ENCODE peak calls at places on chromosomes 12 and 14, in eight cellular contexts. S is cardiac fibroblast, N is mammary epithelial cell, K is pancreas, E is RWPE1, F is glutamatergic neuron, P is fibroblast of mammary gland, U is fibroblast of lung. W is an unnamed sample.

GRCh38 chr12:47725893-47726292 is 603 bp upstream of the ENDOU start:
- DNase-seq in E (peak), K (no peak), F (no peak), U (peak), N (no peak), S (peak), P (peak), W (no peak)

GRCh38 chr14:93941293-93941910 is 14.3 kb downstream of the FAM181A start:
- DNase-seq in S (peak), U (peak), N (peak), K (peak), E (peak), P (peak), F (peak), W (no peak)

GRCh38 chr14:68167019-68167716 is 347.6 kb downstream of the RAD51B start:
- DNase-seq in F (no peak), E (no peak), P (no peak), S (no peak), K (no peak), N (no peak), U (no peak), W (no peak)

GRCh38 chr12:42981379-42981778 is 391.8 kb upstream of the PRICKLE1 start:
- DNase-seq in E (no peak), P (peak), S (peak), K (no peak), F (no peak), U (peak), N (no peak), W (no peak)

GRCh38 chr14:33646692-33647260 is 304.1 kb downstream of the EGLN3 start:
- DNase-seq in K (no peak), F (no peak), U (peak), P (peak), E (peak), S (peak), N (peak), W (no peak)

GRCh38 chr14:63563370-63564026 is 20.3 kb upstream of the PPP2R5E start:
- DNase-seq in E (peak), U (no peak), N (peak), P (no peak), K (no peak), F (no peak), S (peak), W (no peak)

GRCh38 chr12:86698581-86698980 is 442.4 kb upstream of the MGAT4C start:
- DNase-seq in U (peak), K (no peak), S (peak), F (no peak), E (no peak), P (peak), N (no peak), W (no peak)

GRCh38 chr14:96410119-96410518 is 18.2 kb downstream of the AK7 start:
- DNase-seq in U (no peak), N (no peak), E (no peak), P (no peak), F (no peak), S (no peak), K (no peak), W (no peak)

GRCh38 chr14:94227029-94227428 is 52.9 kb downstream of the PPP4R4 start:
- DNase-seq in E (no peak), P (peak), N (peak), F (no peak), S (peak), K (no peak), U (no peak), W (no peak)

GRCh38 chr14:72000907-72001306 is 68.7 kb downstream of the RGS6 start:
- DNase-seq in P (no peak), K (no peak), N (no peak), U (no peak), S (no peak), F (no peak), E (no peak), W (no peak)

GRCh38 chr14:49907186-49907585 is 14.3 kb downstream of the ARF6 start:
- DNase-seq in N (peak), U (no peak), E (no peak), F (no peak), K (no peak), P (no peak), S (no peak), W (no peak)

GRCh38 chr12:41225179-41225578 is 37.1 kb downstream of the PDZRN4 start:
- DNase-seq in F (no peak), N (no peak), U (no peak), P (no peak), S (no peak), K (no peak), E (no peak), W (no peak)

GRCh38 chr14:76333664-76334063 is 42.3 kb upstream of the ESRRB start:
- DNase-seq in S (no peak), F (no peak), K (no peak), E (no peak), U (no peak), N (no peak), P (no peak), W (no peak)

GRCh38 chr12:50127546-50127945 is 15.5 kb downstream of the COX14 start:
- DNase-seq in F (no peak), S (no peak), P (no peak), E (no peak), U (no peak), K (no peak), N (peak), W (no peak)

GRCh38 chr14:88232783-88233182 is 90.3 kb downstream of the KCNK10 start:
- DNase-seq in S (no peak), E (no peak), U (no peak), F (no peak), K (no peak), P (no peak), N (no peak), W (no peak)

GRCh38 chr12:68411371-68411770 is 79.2 kb upstream of the MDM1 start:
- DNase-seq in N (no peak), E (no peak), S (no peak), P (no peak), K (no peak), U (no peak), F (no peak), W (no peak)

GRCh38 chr12:56337753-56338221 is 897 bp upstream of the IL23A start:
- DNase-seq in K (no peak), F (no peak), E (no peak), P (no peak), S (peak), U (no peak), N (no peak), W (no peak)

GRCh38 chr12:100900808-100901207 is 106.2 kb downstream of the ANO4 start:
- DNase-seq in S (no peak), F (no peak), K (no peak), N (no peak), E (no peak), U (no peak), P (no peak), W (no peak)

GRCh38 chr12:76552343-76552938 is 7.1 kb downstream of the OSBPL8 start:
- DNase-seq in N (no peak), K (no peak), E (no peak), S (peak), F (no peak), P (peak), U (no peak), W (no peak)

GRCh38 chr14:55832122-55832911 is 252.3 kb downstream of the KTN1 start:
- DNase-seq in S (peak), P (no peak), U (no peak), E (peak), K (peak), F (no peak), N (peak), W (no peak)

GRCh38 chr12:116508145-116509121 is 50.7 kb upstream of the MAP1LC3B2 start:
- DNase-seq in K (no peak), F (peak), N (no peak), E (no peak), P (peak), U (peak), S (no peak), W (no peak)

GRCh38 chr12:108640802-108641445 is 7.2 kb upstream of the SELPLG start:
- DNase-seq in F (no peak), E (no peak), U (no peak), K (no peak), N (peak), S (peak), P (peak), W (no peak)

GRCh38 chr12:121128908-121129704 is 3.6 kb upstream of the P2RX7 start:
- DNase-seq in P (peak), F (no peak), S (peak), N (no peak), K (peak), U (peak), E (no peak), W (peak)

GRCh38 chr12:130345292-130345691 is 7.6 kb downstream of the PIWIL1 start:
- DNase-seq in N (no peak), F (no peak), P (no peak), U (no peak), E (no peak), S (no peak), K (no peak), W (no peak)
- TF ChIP-seq CTCF in N (no peak), F (no peak), P (no peak), U (no peak), E (no peak), S (no peak), K (no peak), W (no peak)

DNA sequence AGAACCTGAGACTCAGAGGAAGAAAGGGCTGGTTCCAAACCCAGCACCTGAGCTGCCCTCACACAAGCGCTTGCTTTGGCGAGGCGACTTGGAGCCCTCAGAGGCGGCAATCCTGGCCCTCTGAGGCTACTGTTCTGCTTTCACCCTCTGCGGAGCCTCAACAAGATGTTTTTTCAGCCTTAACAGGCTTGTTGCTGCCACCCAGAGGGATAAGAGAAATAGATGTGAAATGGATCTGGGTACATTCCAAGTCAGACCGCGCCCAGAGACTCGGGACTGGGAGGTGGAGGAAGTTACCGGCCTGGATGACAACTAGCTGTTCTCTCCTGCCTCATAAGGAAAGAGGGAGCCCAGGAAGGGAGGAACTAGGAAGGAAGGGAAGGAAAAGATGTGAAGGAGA is 89.6 kb downstream of the TTC7B start:
- DNase-seq in K (no peak), U (peak), E (peak), F (no peak), S (peak), N (peak), P (peak), W (no peak)
- TF ChIP-seq CTCF in K (no peak), U (no peak), E (no peak), F (no peak), S (no peak), N (no peak), P (peak), W (no peak)

GRCh38 chr14:26191123-26191522 is 406.7 kb downstream of the NOVA1 start:
- DNase-seq in K (no peak), P (peak), U (peak), F (no peak), S (peak), E (no peak), N (no peak), W (no peak)
- TF ChIP-seq CTCF in K (no peak), P (peak), U (peak), F (no peak), S (no peak), E (no peak), N (no peak), W (no peak)

DNA sequence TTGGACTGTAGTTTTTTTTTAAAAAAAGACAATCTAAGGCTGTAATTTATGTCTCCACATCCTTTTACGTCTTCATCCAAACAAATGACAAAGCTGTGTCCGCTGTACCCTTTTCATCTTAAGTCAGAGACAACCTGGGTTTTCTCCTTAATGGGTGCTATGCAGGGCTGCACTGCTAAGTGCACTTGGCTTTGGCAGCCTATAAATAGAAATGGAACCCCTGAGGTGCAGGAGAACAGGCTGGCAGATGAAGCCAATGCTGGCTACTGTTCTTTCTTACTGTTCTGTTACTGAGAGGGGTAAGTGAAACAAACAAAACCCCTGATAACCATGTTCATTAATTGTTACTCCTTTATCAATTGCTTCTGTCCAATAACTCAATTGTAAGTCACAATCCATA is 47.1 kb upstream of the KICS2 start:
- DNase-seq in S (no peak), F (no peak), K (no peak), U (no peak), P (no peak), E (no peak), N (no peak), W (no peak)
- TF ChIP-seq CTCF in S (no peak), F (no peak), K (no peak), U (no peak), P (no peak), E (no peak), N (no peak), W (no peak)

DNA sequence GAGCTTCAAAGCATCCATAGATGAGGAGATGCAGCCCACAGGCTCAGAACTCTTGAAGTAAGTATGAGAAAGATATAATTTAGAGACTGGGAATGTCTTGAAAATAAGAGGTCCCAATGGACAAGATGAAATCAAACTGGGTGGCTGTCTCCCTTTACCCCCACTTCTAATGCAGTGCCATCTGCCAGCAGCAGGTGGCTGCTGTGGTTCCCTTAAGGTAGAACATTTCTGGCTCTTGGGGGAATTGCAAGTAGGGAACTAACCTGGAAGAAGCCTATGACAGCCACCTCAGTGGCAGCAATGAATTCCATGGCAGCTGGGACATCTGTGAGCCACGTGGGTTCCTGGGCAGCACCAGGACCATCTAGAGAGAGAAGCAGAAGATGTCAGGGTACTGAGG is 648 bp downstream of the ERP27 start:
- DNase-seq in N (no peak), U (no peak), S (no peak), K (peak), E (no peak), F (no peak), P (no peak), W (no peak)
- TF ChIP-seq CTCF in N (peak), U (no peak), S (peak), K (no peak), E (no peak), F (no peak), P (peak), W (no peak)

GRCh38 chr14:69769623-69770022 is 2.7 kb downstream of the SRSF5 start:
- DNase-seq in N (no peak), U (no peak), K (peak), E (no peak), P (no peak), F (no peak), S (no peak), W (no peak)
- TF ChIP-seq CTCF in N (no peak), U (no peak), K (no peak), E (no peak), P (no peak), F (no peak), S (no peak), W (no peak)